ENCODE peak calls at places on chromosomes 13 and 19, in nine cellular contexts. E is neural progenitor cell; Z is sciatic nerve; Y is psoas muscle; O is stimulated activated CD8-positive, alpha-beta memory T cell treated with anti-CD3 and anti-CD28 coated beads, Interleukin-2, amount 100 ng/mL, for 1 hour; I is progenitor cell of endocrine pancreas; L is iris pigment epithelial cell; M is stimulated activated naive CD8-positive, alpha-beta T cell treated with anti-CD3 and anti-CD28 coated beads, Interleukin-15, Interleukin-2, amounts not matched to agents 100 U/mL and 50 U/mL, for 24 hours; D is midbrain. G is an unnamed sample.

GRCh38 chr13:38641164-38641948 is 45.5 kb upstream of the FREM2 start:
- DNase-seq in E (no peak), Z (no peak), Y (no peak), O (no peak), I (no peak), L (peak; percentile 9), M (no peak), D (no peak), G (no peak)

GRCh38 chr19:37564624-37565369 is 29.8 kb downstream of the ZNF571 start:
- DNase-seq in E (no peak), Z (no peak), Y (no peak), O (no peak), I (no peak), L (no peak), M (no peak), D (no peak), G (no peak)

GRCh38 chr19:39195755-39196154 is 1.0 kb upstream of the NCCRP1 start:
- DNase-seq in E (no peak), Z (no peak), Y (no peak), O (no peak), I (no peak), L (no peak), M (no peak), D (no peak), G (no peak)

GRCh38 chr19:45752639-45753038 is 16.4 kb downstream of the SIX5 start:
- DNase-seq in E (no peak), Z (no peak), Y (no peak), O (no peak), I (no peak), L (no peak), M (no peak), D (no peak), G (no peak)

GRCh38 chr13:105090244-105090643 is 1445.2 kb downstream of the EFNB2 start:
- DNase-seq in E (no peak), Z (no peak), Y (no peak), O (no peak), I (no peak), L (peak; percentile 38), M (no peak), D (no peak), G (no peak)

GRCh38 chr19:7346488-7346971 is 2.2 kb upstream of the ARHGEF18 start:
- DNase-seq in E (no peak), Z (peak; percentile 23), Y (no peak), O (no peak), I (no peak), L (no peak), M (no peak), D (no peak), G (no peak)

GRCh38 chr19:17107546-17108452 is 32.2 kb downstream of the MYO9B start:
- DNase-seq in E (no peak), Z (peak; percentile 84), Y (peak; percentile 92), O (no peak), I (no peak), L (peak; percentile 96), M (peak; percentile 26), D (no peak), G (no peak)

GRCh38 chr19:38265213-38265861 is 964 bp downstream of the SPINT2 start:
- DNase-seq in E (no peak), Z (no peak), Y (no peak), O (no peak), I (no peak), L (no peak), M (peak; percentile 17), D (peak; percentile 27), G (no peak)

GRCh38 chr19:44925114-44925891 is 10.9 kb downstream of the APOC1 start:
- DNase-seq in E (no peak), Z (peak; percentile 88), Y (peak; percentile 94), O (no peak), I (no peak), L (peak; percentile 63), M (no peak), D (peak; percentile 76), G (no peak)

G was measured in HAP-1.